ENCODE peak calls at places on chromosomes 4 and X, in four cellular contexts. X is neuronal stem cell, Y is substantia nigra, C is psoas muscle. O is an unnamed sample.

GRCh38 chr4:189088783-189089182 is 851.9 kb upstream of the FRG1 start:
- DNase-seq in X (no peak), Y (no peak), C (no peak), O (no peak)

GRCh38 chrX:12309040-12309732 is 170.9 kb downstream of the FRMPD4 start:
- DNase-seq in X (no peak), Y (no peak), C (no peak), O (no peak)

GRCh38 chrX:72394518-72395163 is 88.9 kb upstream of the CITED1 start:
- DNase-seq in X (no peak), Y (no peak), C (peak), O (no peak)

GRCh38 chr4:48472794-48473193 is 10.3 kb upstream of the SLC10A4 start:
- DNase-seq in X (no peak), Y (no peak), C (no peak), O (no peak)

GRCh38 chr4:173855015-173855414 is 325.0 kb upstream of the HAND2 start:
- DNase-seq in X (no peak), Y (no peak), C (no peak), O (no peak)

GRCh38 chrX:16785247-16786138 is 773 bp upstream of the TXLNG start:
- DNase-seq in X (no peak), Y (no peak), C (peak), O (no peak)

GRCh38 chrX:43005561-43005960 is 227.6 kb upstream of the PPP1R2C start:
- DNase-seq in X (no peak), Y (no peak), C (no peak), O (no peak)

GRCh38 chrX:72609313-72609712 is 36.7 kb upstream of the HDAC8 start:
- DNase-seq in X (no peak), Y (no peak), C (no peak), O (no peak)

GRCh38 chr4:46894841-46895240 is 14.2 kb downstream of the COX7B2 start:
- DNase-seq in X (no peak), Y (no peak), C (no peak), O (no peak)

GRCh38 chrX:56790778-56791177 is 61.7 kb downstream of the NBDY start:
- DNase-seq in X (no peak), Y (no peak), C (no peak), O (no peak)

GRCh38 chr4:109046549-109047171 is 255.8 kb downstream of the COL25A1 start:
- DNase-seq in X (no peak), Y (no peak), C (no peak), O (no peak)

GRCh38 chrX:151828434-151829080 is 84.1 kb upstream of the MAGEA4 start:
- DNase-seq in X (no peak), Y (no peak), C (no peak), O (no peak)

GRCh38 chr4:118814054-118814453 is 21.9 kb downstream of the SEC24D start:
- DNase-seq in X (no peak), Y (no peak), C (no peak), O (no peak)

GRCh38 chrX:87744391-87744790 is 226.8 kb downstream of the KLHL4 start:
- DNase-seq in X (no peak), Y (no peak), C (no peak), O (no peak)

GRCh38 chr4:7540654-7541413 is 106.1 kb upstream of the PSAPL1 start:
- DNase-seq in X (no peak), Y (no peak), C (no peak), O (no peak)

GRCh38 chrX:107324493-107325310 is 118.3 kb downstream of the DNAAF6 start:
- DNase-seq in X (peak), Y (no peak), C (peak), O (no peak)

GRCh38 chrX:39903343-39903742 is 194.4 kb downstream of the BCOR start:
- DNase-seq in X (no peak), Y (no peak), C (no peak), O (no peak)

GRCh38 chr4:170259631-170260153 is 169.9 kb upstream of the AADAT start:
- DNase-seq in X (peak), Y (peak), C (peak), O (peak)

DNA sequence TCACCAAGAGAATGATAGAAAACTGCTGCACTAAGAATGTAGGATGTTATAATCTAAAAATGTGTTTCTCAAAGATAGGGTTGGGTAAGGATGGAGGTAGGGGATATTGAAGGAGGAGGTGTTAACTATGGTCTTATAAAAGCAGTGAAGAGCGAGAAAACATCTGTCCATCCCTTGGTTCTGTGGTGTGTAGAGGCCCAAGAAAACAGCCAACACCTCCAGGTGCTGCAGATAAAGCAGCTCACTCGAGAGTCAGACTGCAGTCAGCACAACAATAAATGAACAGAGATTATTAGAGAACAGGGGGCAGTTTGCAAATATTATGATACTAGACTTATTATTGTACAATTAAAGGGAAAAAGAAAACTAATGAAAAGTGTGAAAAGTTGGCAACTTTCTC is 141.5 kb downstream of the CAMK2D start:
- DNase-seq in X (no peak), Y (no peak), C (no peak), O (no peak)
- H3K27ac ChIP-seq in X (no peak), Y (no peak), C (no peak), O (no peak)

GRCh38 chr4:113382704-113383103 is 333.3 kb downstream of the ANK2 start:
- DNase-seq in X (no peak), Y (no peak), C (no peak), O (no peak)

GRCh38 chr4:113384600-113384999 is 335.1 kb downstream of the ANK2 start:
- DNase-seq in X (no peak), Y (no peak), C (no peak), O (no peak)

GRCh38 chr4:113378836-113379235 is 329.4 kb downstream of the ANK2 start:
- DNase-seq in X (no peak), Y (no peak), C (no peak), O (no peak)

GRCh38 chr4:113385500-113385899 is 336.0 kb downstream of the ANK2 start:
- DNase-seq in X (no peak), Y (no peak), C (no peak), O (no peak)

DNA sequence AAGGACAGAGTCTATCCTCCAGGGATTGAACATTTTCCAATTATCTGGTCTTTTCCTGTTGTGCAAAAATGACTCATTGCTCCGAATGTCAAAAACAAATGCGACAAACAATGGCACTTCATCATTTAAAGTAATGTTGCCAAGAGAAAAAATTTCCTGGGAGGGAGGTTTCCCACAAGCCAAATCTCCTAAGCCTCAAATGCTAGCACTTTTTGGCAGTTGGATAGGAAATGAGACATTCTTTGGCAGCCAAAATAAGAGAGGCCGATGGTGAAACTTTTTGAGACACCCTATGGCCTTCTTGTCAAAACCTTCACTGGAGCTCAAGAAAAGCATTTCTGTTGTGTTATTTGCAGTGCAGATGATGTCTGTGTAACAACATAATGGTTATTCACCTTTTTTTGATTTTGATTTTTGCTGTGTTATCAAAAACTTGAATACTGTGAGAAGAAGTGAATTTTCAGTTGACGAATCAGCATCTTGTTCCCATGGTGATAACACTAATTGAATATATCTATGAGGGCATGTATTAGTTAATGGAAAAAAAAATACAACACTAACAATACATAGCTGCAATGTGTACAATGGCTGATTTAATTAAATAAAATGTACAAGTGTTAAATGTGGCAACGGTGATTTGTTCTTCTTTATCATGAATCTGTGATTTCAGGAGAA is 333.8 kb downstream of the ANK2 start:
- DNase-seq in X (no peak), Y (no peak), C (no peak), O (no peak)
- H3K27ac ChIP-seq in X (no peak), Y (no peak), C (peak), O (no peak)

GRCh38 chr4:78459327-78459726 is 92.2 kb upstream of the ANXA3 start:
- DNase-seq in X (no peak), Y (no peak), C (no peak), O (no peak)

GRCh38 chr4:78451407-78451806 is 100.2 kb upstream of the ANXA3 start:
- DNase-seq in X (no peak), Y (no peak), C (no peak), O (no peak)

GRCh38 chr4:78457751-78458150 is 93.8 kb upstream of the ANXA3 start:
- DNase-seq in X (no peak), Y (no peak), C (no peak), O (no peak)

DNA sequence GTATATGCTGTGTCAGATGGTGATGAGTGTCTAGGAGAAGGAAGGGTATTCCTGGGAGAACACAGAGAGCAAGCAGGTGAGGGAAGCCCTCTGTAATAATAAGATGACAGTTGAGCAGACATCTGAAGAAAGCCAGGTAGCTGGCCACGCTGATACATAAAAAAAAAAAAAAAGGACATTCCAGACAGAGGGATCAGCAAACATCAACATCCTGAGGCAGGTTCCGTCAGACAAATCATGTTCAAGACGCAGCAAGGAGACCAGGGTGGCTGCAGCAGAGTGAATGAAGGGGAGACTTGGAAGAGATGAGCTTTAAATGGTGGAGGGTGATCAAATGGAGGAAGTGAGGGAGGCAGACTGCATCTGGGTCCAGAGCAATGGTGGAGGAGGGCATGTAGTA is 97.6 kb upstream of the ANXA3 start:
- DNase-seq in X (no peak), Y (no peak), C (no peak), O (no peak)
- H3K27ac ChIP-seq in X (no peak), Y (no peak), C (no peak), O (no peak)

GRCh38 chr4:75511841-75512240 is 2.4 kb downstream of the RCHY1 start:
- DNase-seq in X (no peak), Y (no peak), C (no peak), O (no peak)
- H3K27ac ChIP-seq in X (no peak), Y (no peak), C (peak), O (no peak)

DNA sequence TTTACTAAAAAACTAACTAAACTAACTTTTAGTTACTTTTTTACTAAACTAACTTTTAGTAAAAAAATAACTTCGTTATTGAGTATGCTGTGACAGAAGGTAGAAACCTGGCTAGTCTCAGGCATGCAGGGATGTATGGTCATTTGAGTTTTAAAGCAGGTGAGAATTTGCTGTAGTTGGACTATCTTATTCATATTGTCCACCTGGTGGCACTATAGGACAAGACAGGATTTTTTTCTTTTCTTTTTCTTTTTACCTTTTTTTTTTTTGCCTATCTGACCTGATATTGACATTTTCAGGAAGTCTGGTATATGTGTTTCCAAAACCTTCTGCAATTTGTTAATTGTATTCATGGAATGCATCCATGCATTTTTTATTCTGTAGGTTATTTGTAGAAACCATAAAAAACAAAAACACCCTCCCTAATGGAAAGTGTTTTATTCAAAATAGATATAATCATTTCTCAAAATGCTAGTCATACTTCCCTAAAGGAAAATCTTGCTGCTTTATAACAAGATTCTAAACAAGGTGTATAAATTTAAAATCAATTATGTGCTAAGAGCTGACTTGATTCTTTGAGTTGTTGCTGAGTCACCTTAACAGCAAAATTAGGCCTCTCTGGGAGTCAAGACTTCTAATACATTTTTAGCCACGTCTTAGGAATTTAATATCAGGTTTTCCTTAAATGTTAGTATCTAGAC is 201.2 kb upstream of the GNPDA2 start:
- DNase-seq in X (peak), Y (no peak), C (no peak), O (no peak)
- H3K27ac ChIP-seq in X (no peak), Y (no peak), C (no peak), O (no peak)

GRCh38 chr4:145921231-145921630 is 17.4 kb downstream of the ZNF827 start:
- DNase-seq in X (no peak), Y (no peak), C (no peak), O (no peak)

GRCh38 chr4:145920205-145920604 is 18.4 kb downstream of the ZNF827 start:
- DNase-seq in X (no peak), Y (no peak), C (no peak), O (no peak)
- H3K27ac ChIP-seq in X (no peak), Y (no peak), C (peak), O (no peak)

O was measured in caudate nucleus.